ENCODE peak calls at places on chromosome 21, in seven cellular contexts. A is cardiac fibroblast, Y is brain microvascular endothelial cell, N is left ventricle myocardium inferior, F is astrocyte, J is NB4, H is A549. K is an unnamed sample.

GRCh38 chr21:38277501-38278111 is 20.8 kb downstream of the KCNJ15 start:
- DNase-seq in A (peak; percentile 99), Y (peak; percentile 97), N (no peak), F (peak; percentile 100), J (peak; percentile 87), H (peak; percentile 96), K (peak; percentile 96)

GRCh38 chr21:35716886-35717285 is 343.4 kb downstream of the SETD4 start:
- DNase-seq in A (no peak), Y (no peak), N (no peak), F (no peak), J (no peak), H (no peak), K (no peak)

GRCh38 chr21:18529253-18529652 is 125.7 kb upstream of the TMPRSS15 start:
- DNase-seq in A (peak; percentile 49), Y (peak; percentile 96), N (no peak), F (peak; percentile 93), J (no peak), H (no peak), K (peak; percentile 82)

GRCh38 chr21:38126677-38127271 is 130.0 kb upstream of the KCNJ15 start:
- DNase-seq in A (peak; percentile 58), Y (peak; percentile 39), N (peak; percentile 35), F (no peak), J (peak; percentile 49), H (peak; percentile 68), K (no peak)

GRCh38 chr21:27339902-27340301 is 373.0 kb upstream of the ADAMTS5 start:
- DNase-seq in A (no peak), Y (no peak), N (no peak), F (no peak), J (no peak), H (no peak), K (no peak)

GRCh38 chr21:27371688-27372331 is 404.9 kb upstream of the ADAMTS5 start:
- DNase-seq in A (peak; percentile 20), Y (peak; percentile 77), N (no peak), F (peak; percentile 48), J (no peak), H (no peak), K (no peak)

GRCh38 chr21:18249542-18250152 is 5.0 kb downstream of the CHODL start:
- DNase-seq in A (no peak), Y (no peak), N (no peak), F (no peak), J (no peak), H (no peak), K (no peak)

GRCh38 chr21:39082656-39083376 is 100.4 kb downstream of the PSMG1 start:
- DNase-seq in A (no peak), Y (no peak), N (no peak), F (no peak), J (no peak), H (no peak), K (no peak)

GRCh38 chr21:44800103-44800502 is 1.5 kb downstream of the UBE2G2 start:
- DNase-seq in A (peak; percentile 72), Y (no peak), N (no peak), F (peak; percentile 32), J (peak; percentile 56), H (peak; percentile 43), K (no peak)
- H3K4me3 ChIP-seq in A (peak overlapping the region; percentile 90), Y (no peak overlapping the region), N (peak overlapping the region; percentile 88), F (no peak overlapping the region), J (peak overlapping the region; percentile 92), H (peak overlapping the region; percentile 91), K (peak overlapping the region; percentile 93)

DNA sequence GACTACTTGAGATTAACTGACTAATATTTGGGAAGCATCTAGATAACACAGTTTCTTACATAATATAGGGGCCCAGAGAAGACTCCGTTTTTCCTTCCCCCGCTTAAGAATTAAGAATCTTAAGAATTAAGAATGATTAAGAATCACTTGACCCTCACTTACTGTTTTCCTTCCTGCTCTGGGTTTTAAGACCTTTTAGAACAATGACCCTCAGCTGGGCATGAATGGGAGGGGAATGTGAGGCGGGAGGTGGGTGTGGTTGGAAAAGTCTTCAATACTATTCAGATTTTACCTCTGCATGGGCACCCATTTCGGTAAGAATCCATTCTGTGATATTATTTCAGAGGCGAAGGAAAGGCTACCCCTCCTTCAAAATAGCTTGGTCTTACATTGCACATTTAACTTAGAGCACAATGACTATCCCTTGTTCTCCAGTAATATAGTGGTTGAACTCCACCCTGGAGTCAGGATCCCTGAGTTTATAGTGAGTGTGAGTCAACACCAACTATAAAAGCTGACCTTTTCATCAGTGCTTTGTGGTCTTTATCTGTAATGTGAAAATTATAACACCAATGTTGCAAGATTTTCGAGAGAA is 821.4 kb downstream of the USP25 start:
- DNase-seq in A (no peak), Y (no peak), N (no peak), F (no peak), J (no peak), H (no peak), K (no peak)
- TF ChIP-seq CTCF in A (no peak), Y (no peak), N (no peak), F (no peak), J (no peak), H (no peak), K (no peak)

DNA sequence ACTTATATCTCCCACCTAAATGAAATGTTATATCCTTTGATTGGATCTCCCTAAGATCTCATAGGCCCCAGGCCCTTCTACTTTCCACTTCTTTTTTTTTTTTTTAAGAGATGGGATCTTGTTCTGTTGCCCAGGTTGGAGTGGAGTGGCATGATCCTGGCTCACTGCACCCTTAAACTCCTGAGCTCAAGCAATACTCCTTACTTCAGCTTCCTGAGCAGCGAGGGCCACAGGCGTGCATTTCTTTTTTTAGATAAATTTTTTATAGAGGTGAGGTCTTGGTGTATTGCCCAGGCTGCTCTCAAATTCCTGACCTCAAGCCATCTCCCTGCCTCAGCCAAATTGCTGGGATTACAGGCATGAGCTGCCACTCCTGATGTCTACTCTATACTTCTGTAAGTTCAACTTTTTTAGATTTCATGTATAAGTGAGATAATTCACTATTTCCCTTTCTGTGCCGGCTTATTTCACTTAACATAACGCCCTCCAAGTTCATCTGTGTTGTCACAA is 987.5 kb upstream of the NCAM2 start:
- DNase-seq in A (no peak), Y (no peak), N (no peak), F (no peak), J (no peak), H (no peak), K (no peak)
- H3K4me3 ChIP-seq in A (no peak overlapping the region), Y (no peak overlapping the region), N (no peak overlapping the region), F (no peak overlapping the region), J (no peak overlapping the region), H (no peak overlapping the region), K (no peak overlapping the region)

DNA sequence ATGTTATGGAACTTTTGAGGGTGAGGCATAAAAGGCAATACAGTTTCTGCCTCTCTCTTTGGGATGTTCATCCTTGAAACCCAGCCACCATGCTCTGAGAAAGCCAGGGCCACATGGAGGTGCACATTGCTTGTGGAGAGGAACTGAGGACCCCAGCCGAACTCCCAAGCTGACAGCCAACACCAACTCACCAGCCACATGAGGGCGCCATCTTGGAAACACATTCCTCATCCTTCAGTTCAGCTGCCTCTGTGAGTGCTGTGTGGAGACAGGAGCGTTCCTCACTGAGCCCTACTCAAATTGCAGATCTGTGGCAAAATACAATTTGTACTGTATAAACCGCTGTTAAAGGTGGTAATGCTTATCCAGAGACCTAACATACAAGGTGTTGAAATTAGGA is 137.5 kb downstream of the GABPA start:
- DNase-seq in A (no peak), Y (no peak), N (no peak), F (no peak), J (peak; percentile 1), H (no peak), K (no peak)
- TF ChIP-seq CTCF in A (no peak), Y (peak; percentile 26), N (no peak), F (no peak), J (peak; percentile 8), H (no peak), K (no peak)

GRCh38 chr21:45589686-45590245 is 47.5 kb upstream of the SLC19A1 start:
- DNase-seq in A (no peak), Y (no peak), N (no peak), F (no peak), J (no peak), H (no peak), K (no peak)

GRCh38 chr21:45591619-45592207 is 49.5 kb upstream of the SLC19A1 start:
- DNase-seq in A (no peak), Y (no peak), N (no peak), F (no peak), J (no peak), H (no peak), K (no peak)

GRCh38 chr21:45588861-45589491 is 46.7 kb upstream of the SLC19A1 start:
- DNase-seq in A (no peak), Y (no peak), N (no peak), F (no peak), J (no peak), H (no peak), K (no peak)

GRCh38 chr21:45590726-45591618 is 48.7 kb upstream of the SLC19A1 start:
- DNase-seq in A (no peak), Y (no peak), N (peak; percentile 29), F (no peak), J (peak; percentile 43), H (no peak), K (no peak)

GRCh38 chr21:45590246-45590725 is 48.0 kb upstream of the SLC19A1 start:
- DNase-seq in A (peak; percentile 68), Y (no peak), N (peak; percentile 72), F (no peak), J (peak; percentile 62), H (peak; percentile 46), K (no peak)
- H3K4me3 ChIP-seq in A (peak overlapping the region; percentile 54), Y (peak overlapping the region; percentile 46), N (peak overlapping the region; percentile 71), F (peak overlapping the region; percentile 33), J (no peak overlapping the region), H (peak overlapping the region; percentile 54), K (peak overlapping the region; percentile 51)

DNA sequence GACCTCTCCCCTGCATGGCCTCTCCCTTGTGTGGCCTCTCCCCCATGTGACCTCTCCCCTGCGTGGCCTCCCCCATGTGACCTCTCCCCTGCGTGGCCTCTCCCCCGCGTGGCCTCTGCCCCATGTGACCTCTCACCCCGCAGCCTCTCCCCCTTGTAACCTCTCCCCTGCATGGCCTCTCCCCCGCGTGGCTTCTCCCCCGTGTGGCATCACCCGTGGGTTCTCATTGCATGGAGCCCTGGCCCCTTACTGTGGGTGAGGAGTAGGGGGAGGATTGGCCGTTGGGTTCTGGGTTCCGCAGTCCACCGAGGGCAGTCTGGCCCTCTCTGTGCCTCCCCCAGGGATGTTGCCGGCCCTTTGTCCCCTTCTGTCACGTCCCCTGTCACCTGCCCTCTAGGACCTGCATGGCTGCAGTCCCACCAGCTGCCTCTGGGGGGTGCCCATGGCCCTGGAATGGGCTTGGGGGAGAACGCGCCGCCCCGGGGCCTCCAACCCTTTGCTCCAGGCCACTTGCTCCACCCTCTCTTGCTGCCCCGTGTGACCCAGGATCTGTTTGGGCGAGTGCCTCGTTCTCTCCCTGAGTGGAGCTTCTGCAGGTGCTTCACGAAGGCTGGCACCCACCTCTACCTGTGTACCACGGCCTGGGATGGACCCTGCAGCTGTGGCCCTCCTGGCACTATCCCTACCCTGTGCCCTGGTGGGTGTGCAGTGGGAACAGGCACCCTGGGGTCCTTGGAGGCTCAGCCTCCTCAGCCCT is 21.3 kb downstream of the RRP1 start:
- DNase-seq in A (peak; percentile 71), Y (peak; percentile 35), N (peak; percentile 87), F (no peak), J (peak; percentile 88), H (peak; percentile 66), K (no peak)
- TF ChIP-seq CTCF in A (peak; percentile 97), Y (peak; percentile 98), N (peak; percentile 93), F (peak; percentile 73), J (peak; percentile 85), H (peak; percentile 65), K (peak; percentile 96)

GRCh38 chr21:42463861-42464515 is 32.0 kb downstream of the RSPH1 start:
- DNase-seq in A (peak; percentile 66), Y (peak; percentile 64), N (no peak), F (peak; percentile 63), J (peak; percentile 74), H (peak; percentile 80), K (no peak)
- H3K4me3 ChIP-seq in A (no peak overlapping the region), Y (no peak overlapping the region), N (no peak overlapping the region), F (no peak overlapping the region), J (no peak overlapping the region), H (no peak overlapping the region), K (no peak overlapping the region)

K was measured in AG04449.